ENCODE peak calls at places on chromosome 4, in six cellular contexts. One of them, this sample, is unnamed. For H3K27me3, the result is how much of the 10 kb centered on the place peaks cover.

GRCh38 chr4:150158041-150158440 is 79.8 kb downstream of the DCLK2 start:
- DNase-seq in GM12878: no peak
- DNase-seq in mesenchymal stem cell: no peak
- DNase-seq in CD8-positive, alpha-beta T cell: no peak
- DNase-seq in GM23248: no peak
- DNase-seq in ovary: no peak
- DNase-seq in this sample: no peak

GRCh38 chr4:150325872-150326271 is 247.6 kb downstream of the DCLK2 start:
- DNase-seq in GM12878: no peak
- DNase-seq in mesenchymal stem cell: no peak
- DNase-seq in CD8-positive, alpha-beta T cell: no peak
- DNase-seq in GM23248: no peak
- DNase-seq in ovary: no peak
- DNase-seq in this sample: no peak

GRCh38 chr4:6427439-6428090 is 44.8 kb downstream of the PPP2R2C start:
- DNase-seq in GM12878: no peak
- DNase-seq in mesenchymal stem cell: no peak
- DNase-seq in CD8-positive, alpha-beta T cell: no peak
- DNase-seq in GM23248: no peak
- DNase-seq in ovary: no peak
- DNase-seq in this sample: no peak

GRCh38 chr4:3342182-3342854 is 49.5 kb downstream of the RGS12 start:
- DNase-seq in GM12878: no peak
- DNase-seq in mesenchymal stem cell: peak
- DNase-seq in CD8-positive, alpha-beta T cell: no peak
- DNase-seq in GM23248: peak
- DNase-seq in ovary: no peak
- DNase-seq in this sample: no peak

GRCh38 chr4:2387205-2387604 is 31.2 kb downstream of the ZFYVE28 start:
- DNase-seq in GM12878: no peak
- DNase-seq in mesenchymal stem cell: no peak
- DNase-seq in CD8-positive, alpha-beta T cell: no peak
- DNase-seq in GM23248: no peak
- DNase-seq in ovary: no peak
- DNase-seq in this sample: no peak

GRCh38 chr4:150722908-150723362 is 141.0 kb downstream of the MAB21L2 start:
- DNase-seq in GM12878: no peak
- DNase-seq in mesenchymal stem cell: peak
- DNase-seq in CD8-positive, alpha-beta T cell: no peak
- DNase-seq in GM23248: peak
- DNase-seq in ovary: peak
- DNase-seq in this sample: peak

GRCh38 chr4:1871471-1872021 is 353 bp downstream of the NSD2 start:
- DNase-seq in GM12878: no peak
- DNase-seq in mesenchymal stem cell: no peak
- DNase-seq in CD8-positive, alpha-beta T cell: no peak
- DNase-seq in GM23248: peak
- DNase-seq in ovary: peak
- DNase-seq in this sample: no peak

GRCh38 chr4:105710012-105710600 is 1.5 kb downstream of the GSTCD start:
- DNase-seq in GM12878: no peak
- DNase-seq in mesenchymal stem cell: no peak
- DNase-seq in CD8-positive, alpha-beta T cell: no peak
- DNase-seq in GM23248: no peak
- DNase-seq in ovary: no peak
- DNase-seq in this sample: no peak

GRCh38 chr4:77349361-77349760 is 192.4 kb downstream of the CCNG2 start:
- DNase-seq in GM12878: no peak
- DNase-seq in mesenchymal stem cell: no peak
- DNase-seq in CD8-positive, alpha-beta T cell: no peak
- DNase-seq in GM23248: peak
- DNase-seq in ovary: no peak
- DNase-seq in this sample: no peak

GRCh38 chr4:41471672-41472071 is 66.3 kb upstream of the LIMCH1 start:
- DNase-seq in GM12878: no peak
- DNase-seq in mesenchymal stem cell: no peak
- DNase-seq in CD8-positive, alpha-beta T cell: no peak
- DNase-seq in GM23248: no peak
- DNase-seq in ovary: no peak
- DNase-seq in this sample: no peak

GRCh38 chr4:152534541-152535231 is 1.2 kb downstream of the FBXW7 start:
- DNase-seq in GM12878: no peak
- DNase-seq in mesenchymal stem cell: peak
- DNase-seq in CD8-positive, alpha-beta T cell: peak
- DNase-seq in GM23248: peak
- DNase-seq in ovary: peak
- DNase-seq in this sample: peak

GRCh38 chr4:27000820-27001219 is 140.2 kb downstream of the STIM2 start:
- DNase-seq in GM12878: no peak
- DNase-seq in mesenchymal stem cell: no peak
- DNase-seq in CD8-positive, alpha-beta T cell: no peak
- DNase-seq in GM23248: peak
- DNase-seq in ovary: no peak
- DNase-seq in this sample: no peak

GRCh38 chr4:3301450-3302163 is 8.8 kb downstream of the RGS12 start:
- DNase-seq in GM12878: no peak
- DNase-seq in mesenchymal stem cell: no peak
- DNase-seq in CD8-positive, alpha-beta T cell: no peak
- DNase-seq in GM23248: no peak
- DNase-seq in ovary: no peak
- DNase-seq in this sample: no peak

GRCh38 chr4:25857851-25858400 is 4.9 kb downstream of the SEL1L3 start:
- DNase-seq in GM12878: no peak
- DNase-seq in mesenchymal stem cell: no peak
- DNase-seq in CD8-positive, alpha-beta T cell: no peak
- DNase-seq in GM23248: no peak
- DNase-seq in ovary: no peak
- DNase-seq in this sample: no peak

GRCh38 chr4:38071801-38072567 is 111.8 kb downstream of the PTTG2 start:
- DNase-seq in GM12878: no peak
- DNase-seq in mesenchymal stem cell: peak
- DNase-seq in CD8-positive, alpha-beta T cell: no peak
- DNase-seq in GM23248: no peak
- DNase-seq in ovary: no peak
- DNase-seq in this sample: no peak

GRCh38 chr4:89164400-89164799 is 53.1 kb downstream of the TIGD2 start:
- DNase-seq in GM12878: no peak
- DNase-seq in mesenchymal stem cell: no peak
- DNase-seq in CD8-positive, alpha-beta T cell: no peak
- DNase-seq in GM23248: no peak
- DNase-seq in ovary: no peak
- DNase-seq in this sample: no peak

GRCh38 chr4:152949930-152950329 is 13.8 kb downstream of the FHDC1 start:
- DNase-seq in GM12878: no peak
- DNase-seq in mesenchymal stem cell: no peak
- DNase-seq in CD8-positive, alpha-beta T cell: no peak
- DNase-seq in GM23248: no peak
- DNase-seq in ovary: no peak
- DNase-seq in this sample: no peak

GRCh38 chr4:151004222-151004621 is 10.9 kb downstream of the LRBA start:
- DNase-seq in GM12878: no peak
- DNase-seq in mesenchymal stem cell: peak
- DNase-seq in CD8-positive, alpha-beta T cell: no peak
- DNase-seq in GM23248: peak
- DNase-seq in ovary: no peak
- DNase-seq in this sample: no peak

GRCh38 chr4:126338572-126338971 is 1023.8 kb downstream of the FAT4 start:
- DNase-seq in GM12878: no peak
- DNase-seq in mesenchymal stem cell: no peak
- DNase-seq in CD8-positive, alpha-beta T cell: no peak
- DNase-seq in GM23248: no peak
- DNase-seq in ovary: no peak
- DNase-seq in this sample: no peak

GRCh38 chr4:122221322-122221721 is 69.2 kb downstream of the BLTP1 start:
- DNase-seq in GM12878: no peak
- DNase-seq in mesenchymal stem cell: no peak
- DNase-seq in CD8-positive, alpha-beta T cell: no peak
- DNase-seq in GM23248: no peak
- DNase-seq in ovary: no peak
- DNase-seq in this sample: no peak

GRCh38 chr4:111274486-111274885 is 651.6 kb upstream of the PITX2 start:
- DNase-seq in GM12878: no peak
- DNase-seq in mesenchymal stem cell: no peak
- DNase-seq in CD8-positive, alpha-beta T cell: no peak
- DNase-seq in GM23248: no peak
- DNase-seq in ovary: no peak
- DNase-seq in this sample: no peak

GRCh38 chr4:152458801-152459302 is 77.0 kb downstream of the FBXW7 start:
- DNase-seq in GM12878: peak
- DNase-seq in mesenchymal stem cell: peak
- DNase-seq in CD8-positive, alpha-beta T cell: no peak
- DNase-seq in GM23248: peak
- DNase-seq in ovary: no peak
- DNase-seq in this sample: no peak

GRCh38 chr4:7403001-7403400 is 31.7 kb downstream of the PSAPL1 start:
- DNase-seq in GM12878: no peak
- DNase-seq in mesenchymal stem cell: no peak
- DNase-seq in CD8-positive, alpha-beta T cell: no peak
- DNase-seq in GM23248: peak
- DNase-seq in ovary: no peak
- DNase-seq in this sample: no peak

GRCh38 chr4:104395219-104395618 is 99.5 kb downstream of the CXXC4 start:
- DNase-seq in GM12878: no peak
- DNase-seq in mesenchymal stem cell: peak
- DNase-seq in CD8-positive, alpha-beta T cell: no peak
- DNase-seq in GM23248: no peak
- DNase-seq in ovary: no peak
- DNase-seq in this sample: no peak

GRCh38 chr4:52005610-52006273 is 14.4 kb downstream of the LRRC66 start:
- DNase-seq in GM12878: no peak
- DNase-seq in mesenchymal stem cell: no peak
- DNase-seq in CD8-positive, alpha-beta T cell: no peak
- DNase-seq in GM23248: no peak
- DNase-seq in ovary: no peak
- DNase-seq in this sample: no peak

GRCh38 chr4:113539408-113539807 is 222.1 kb downstream of the CAMK2D start:
- DNase-seq in GM12878: no peak
- DNase-seq in mesenchymal stem cell: peak
- DNase-seq in CD8-positive, alpha-beta T cell: no peak
- DNase-seq in GM23248: peak
- DNase-seq in ovary: no peak
- DNase-seq in this sample: no peak

GRCh38 chr4:113311047-113311446 is 261.6 kb downstream of the ANK2 start:
- DNase-seq in GM12878: no peak
- DNase-seq in mesenchymal stem cell: no peak
- DNase-seq in CD8-positive, alpha-beta T cell: no peak
- DNase-seq in GM23248: no peak
- DNase-seq in ovary: no peak
- DNase-seq in this sample: no peak

GRCh38 chr4:127993150-127993549 is 27.9 kb downstream of the ABHD18 start:
- DNase-seq in GM12878: no peak
- DNase-seq in mesenchymal stem cell: no peak
- DNase-seq in CD8-positive, alpha-beta T cell: no peak
- DNase-seq in GM23248: no peak
- DNase-seq in ovary: no peak
- DNase-seq in this sample: no peak

GRCh38 chr4:7226993-7227392 is 34.7 kb downstream of the SORCS2 start:
- DNase-seq in GM12878: no peak
- DNase-seq in mesenchymal stem cell: no peak
- DNase-seq in CD8-positive, alpha-beta T cell: no peak
- DNase-seq in GM23248: no peak
- DNase-seq in ovary: no peak
- DNase-seq in this sample: no peak

DNA sequence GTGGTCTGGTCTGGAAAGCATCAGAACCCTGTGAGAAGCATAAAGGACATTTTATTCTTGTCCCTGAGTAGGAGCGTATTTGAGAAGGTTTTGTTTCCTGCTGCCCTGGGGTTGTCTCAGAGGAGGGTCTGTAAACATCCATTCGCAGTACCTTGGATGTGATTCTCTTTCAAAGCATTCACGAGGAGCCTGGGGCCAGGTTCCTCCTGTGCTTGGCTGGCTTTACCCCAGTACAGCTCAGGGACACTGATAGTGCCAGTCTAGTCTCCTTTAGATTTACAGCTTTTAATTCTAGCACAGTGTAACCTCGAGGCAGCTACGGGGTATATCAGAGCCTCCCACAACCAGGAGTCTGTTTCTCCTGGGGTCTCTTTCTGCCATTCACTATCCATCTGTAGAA is 2.7 kb downstream of the CLRN2 start:
- DNase-seq in GM12878: no peak
- DNase-seq in mesenchymal stem cell: no peak
- DNase-seq in CD8-positive, alpha-beta T cell: no peak
- DNase-seq in GM23248: no peak
- DNase-seq in ovary: no peak
- DNase-seq in this sample: no peak
- H3K27me3 ChIP-seq in GM12878: under half
- H3K27me3 ChIP-seq in mesenchymal stem cell: under half
- H3K27me3 ChIP-seq in CD8-positive, alpha-beta T cell: under half
- H3K27me3 ChIP-seq in GM23248: half or more
- H3K27me3 ChIP-seq in ovary: under half
- H3K27me3 ChIP-seq in this sample: under half

GRCh38 chr4:182126096-182126495 is 117.1 kb upstream of the TENM3 start:
- DNase-seq in GM12878: no peak
- DNase-seq in mesenchymal stem cell: no peak
- DNase-seq in CD8-positive, alpha-beta T cell: no peak
- DNase-seq in GM23248: no peak
- DNase-seq in ovary: no peak
- DNase-seq in this sample: no peak
- H3K4me3 ChIP-seq in GM12878: no peak
- H3K4me3 ChIP-seq in mesenchymal stem cell: no peak
- H3K4me3 ChIP-seq in CD8-positive, alpha-beta T cell: no peak
- H3K4me3 ChIP-seq in GM23248: no peak
- H3K4me3 ChIP-seq in ovary: no peak
- H3K4me3 ChIP-seq in this sample: no peak

GRCh38 chr4:166957451-166957850 is 276.8 kb downstream of the SPOCK3 start:
- DNase-seq in GM12878: no peak
- DNase-seq in mesenchymal stem cell: no peak
- DNase-seq in CD8-positive, alpha-beta T cell: no peak
- DNase-seq in GM23248: no peak
- DNase-seq in ovary: no peak
- DNase-seq in this sample: no peak
- H3K27me3 ChIP-seq in GM12878: under half
- H3K27me3 ChIP-seq in mesenchymal stem cell: under half
- H3K27me3 ChIP-seq in CD8-positive, alpha-beta T cell: under half
- H3K27me3 ChIP-seq in GM23248: under half
- H3K27me3 ChIP-seq in ovary: under half
- H3K27me3 ChIP-seq in this sample: under half

DNA sequence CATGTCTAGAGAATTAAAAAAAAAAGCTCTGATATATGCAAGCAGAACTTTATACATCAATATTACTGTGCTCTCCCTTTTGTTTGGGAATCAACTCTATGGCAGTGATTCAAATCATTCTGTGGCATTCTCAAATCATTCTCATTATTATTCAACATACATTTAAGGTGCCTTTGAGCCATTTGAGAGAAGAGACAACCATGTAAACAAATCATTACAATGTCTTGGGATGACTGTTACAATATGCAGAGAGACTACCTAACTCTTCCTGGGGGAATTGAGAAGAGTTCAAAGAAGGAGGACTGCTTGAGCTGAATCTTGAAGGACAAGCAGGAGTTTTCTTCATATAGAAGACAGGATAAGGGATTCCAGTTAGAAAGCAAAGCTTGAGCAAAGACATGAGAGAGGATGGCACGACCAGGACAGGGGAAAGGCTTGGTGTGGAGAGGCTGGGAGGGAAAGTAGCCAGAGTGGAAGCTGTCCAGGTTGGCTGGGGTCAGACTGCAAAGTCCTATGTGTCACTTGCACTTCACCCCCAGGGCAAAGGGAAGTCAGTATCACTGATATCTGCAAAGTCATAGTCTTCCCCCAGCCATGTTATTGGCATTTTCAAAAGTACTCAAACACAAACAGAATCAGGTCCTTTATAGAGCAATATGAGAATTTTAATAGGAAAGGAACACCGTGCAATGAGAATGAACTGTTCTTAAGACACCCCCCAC is 9.0 kb downstream of the SEC24D start:
- DNase-seq in GM12878: no peak
- DNase-seq in mesenchymal stem cell: no peak
- DNase-seq in CD8-positive, alpha-beta T cell: no peak
- DNase-seq in GM23248: no peak
- DNase-seq in ovary: no peak
- DNase-seq in this sample: no peak
- H3K4me3 ChIP-seq in GM12878: peak
- H3K4me3 ChIP-seq in mesenchymal stem cell: no peak
- H3K4me3 ChIP-seq in CD8-positive, alpha-beta T cell: no peak
- H3K4me3 ChIP-seq in GM23248: peak
- H3K4me3 ChIP-seq in ovary: no peak
- H3K4me3 ChIP-seq in this sample: peak

This sample was measured in Peyer's patch.